ENCODE peak calls at places on chromosomes 7 and 10, in seven cellular contexts. U is small intestine; G is colonic mucosa; W is AG04450; S is GM23248; E is right lobe of liver; C is CD4-positive, alpha-beta memory T cell. I is an unnamed sample.
A peak's percentile ranks its signal among the peaks of the same experiment; 100 is the strongest.

GRCh38 chr10:4391683-4392082 is 434.3 kb upstream of the AKR1E2 start:
- DNase-seq in W (no peak), U (no peak), E (no peak), G (no peak), C (no peak), S (no peak), I (no peak)

GRCh38 chr7:17099083-17099973 is 199.1 kb upstream of the AHR start:
- DNase-seq in E (peak; percentile 45), C (no peak), G (peak; percentile 79), U (peak; percentile 93), W (no peak), S (peak; percentile 37), I (no peak)

GRCh38 chr7:27697861-27698430 is 35.3 kb upstream of the HIBADH start:
- DNase-seq in G (peak; percentile 66), E (no peak), W (no peak), S (peak; percentile 33), U (peak; percentile 85), C (no peak), I (no peak)

GRCh38 chr10:49568235-49568634 is 29.3 kb upstream of the ERCC6 start:
- DNase-seq in E (no peak), U (no peak), S (peak; percentile 91), G (no peak), C (no peak), W (no peak), I (no peak)

GRCh38 chr7:2982831-2983230 is 60.8 kb downstream of the CARD11 start:
- DNase-seq in S (no peak), E (no peak), G (no peak), U (peak; percentile 18), W (no peak), C (peak; percentile 71), I (no peak)

GRCh38 chr7:26090927-26091519 is 61.0 kb upstream of the NFE2L3 start:
- DNase-seq in S (peak; percentile 73), G (no peak), U (peak; percentile 50), E (no peak), C (no peak), W (peak; percentile 26), I (no peak)

GRCh38 chr10:17214991-17215781 is 12.9 kb upstream of the VIM start:
- DNase-seq in E (no peak), W (peak; percentile 88), S (peak; percentile 98), C (no peak), G (no peak), U (no peak), I (no peak)

GRCh38 chr7:99919814-99920618 is 686 bp upstream of the TRIM4 start:
- DNase-seq in C (no peak), E (no peak), G (no peak), W (no peak), S (peak; percentile 29), U (no peak), I (no peak)

GRCh38 chr7:155145477-155146255 is 75.5 kb downstream of the HTR5A start:
- DNase-seq in E (no peak), S (no peak), U (no peak), W (no peak), C (no peak), G (no peak), I (no peak)

GRCh38 chr10:103661951-103662405 is 168.5 kb downstream of the NEURL1 start:
- DNase-seq in U (no peak), S (peak; percentile 59), W (no peak), E (no peak), C (no peak), G (no peak), I (no peak)

GRCh38 chr10:18566177-18566576 is 85.2 kb downstream of the NSUN6 start:
- DNase-seq in E (no peak), C (no peak), U (no peak), W (no peak), S (no peak), G (no peak), I (no peak)

GRCh38 chr10:18571076-18571475 is 80.3 kb downstream of the NSUN6 start:
- DNase-seq in C (no peak), U (no peak), E (no peak), G (no peak), S (no peak), W (no peak), I (no peak)

GRCh38 chr10:18565006-18565405 is 86.4 kb downstream of the NSUN6 start:
- DNase-seq in S (no peak), W (no peak), G (no peak), E (no peak), C (no peak), U (no peak), I (no peak)

GRCh38 chr10:18563003-18563726 is 88.2 kb downstream of the NSUN6 start:
- DNase-seq in C (no peak), W (no peak), G (no peak), U (no peak), S (no peak), E (no peak), I (no peak)

GRCh38 chr10:18567343-18567856 is 84.0 kb downstream of the NSUN6 start:
- DNase-seq in C (no peak), E (no peak), S (no peak), W (no peak), G (no peak), U (no peak), I (no peak)
- H3K9me3 ChIP-seq in C (no peaks in the 10 kb centered on the region), E (no peaks in the 10 kb centered on the region), S (no peaks in the 10 kb centered on the region), W (peaks cover 30% of the 10 kb centered on the region), G (no peaks in the 10 kb centered on the region), U (peaks cover 1% of the 10 kb centered on the region), I (peaks cover 12% of the 10 kb centered on the region)

GRCh38 chr10:69451784-69452251 is 553 bp downstream of the TSPAN15 start:
- DNase-seq in S (no peak), E (no peak), C (no peak), U (peak; percentile 82), W (no peak), G (peak; percentile 81), I (no peak)

GRCh38 chr10:69453759-69454158 is 2.5 kb downstream of the TSPAN15 start:
- DNase-seq in W (no peak), G (no peak), E (no peak), S (no peak), U (peak; percentile 42), C (no peak), I (no peak)

GRCh38 chr10:69455009-69455763 is 3.9 kb downstream of the TSPAN15 start:
- DNase-seq in U (no peak), W (no peak), E (no peak), C (no peak), G (no peak), S (no peak), I (no peak)

GRCh38 chr10:69451209-69451783 is at the start of gene TSPAN15:
- DNase-seq in E (peak; percentile 89), S (peak; percentile 70), W (no peak), G (peak; percentile 95), U (peak; percentile 92), C (peak; percentile 83), I (peak; percentile 75)

DNA sequence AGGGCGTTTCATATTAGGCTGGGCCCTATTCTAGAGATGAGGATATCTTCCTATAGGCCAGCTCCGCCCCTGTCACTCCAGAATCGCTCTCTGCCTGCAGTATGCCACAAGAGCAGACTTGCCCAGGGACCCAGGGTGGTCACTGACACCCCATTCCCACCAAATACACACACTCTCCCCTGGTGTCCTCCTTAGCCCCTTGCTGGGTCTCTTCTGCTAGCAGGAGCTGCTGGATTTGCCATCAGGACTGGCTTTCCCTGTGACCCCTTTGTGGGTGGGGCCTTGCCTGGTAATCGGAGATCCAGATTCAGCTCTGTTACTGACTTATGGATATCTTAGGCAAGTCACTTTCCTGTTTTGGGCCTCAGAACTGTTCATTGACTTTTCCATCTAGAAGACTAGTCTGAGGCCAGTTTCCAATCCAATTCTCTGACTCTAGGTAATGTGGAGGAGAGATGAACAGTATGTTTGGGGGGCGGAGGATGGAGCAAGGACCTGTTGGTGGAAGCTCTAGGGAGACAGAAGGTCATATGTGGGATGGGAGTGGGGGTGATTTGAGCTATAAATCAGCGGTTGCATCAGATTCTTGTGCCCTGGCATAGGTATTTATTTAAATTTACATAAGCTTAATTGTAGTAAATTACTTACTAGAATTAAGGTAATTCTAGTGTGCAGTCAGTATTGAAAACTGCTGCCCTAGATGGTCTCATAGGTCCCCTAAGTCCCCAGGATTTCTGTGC is 1.6 kb downstream of the TSPAN15 start:
- DNase-seq in W (no peak), U (no peak), E (no peak), G (no peak), C (no peak), S (no peak), I (no peak)
- H3K9me3 ChIP-seq in W (no peaks in the 10 kb centered on the region), U (no peaks in the 10 kb centered on the region), E (no peaks in the 10 kb centered on the region), G (no peaks in the 10 kb centered on the region), C (no peaks in the 10 kb centered on the region), S (no peaks in the 10 kb centered on the region), I (no peaks in the 10 kb centered on the region)

GRCh38 chr10:120988751-120989150 is 137.6 kb downstream of the WDR11 start:
- DNase-seq in G (no peak), C (no peak), W (no peak), E (no peak), U (no peak), S (no peak), I (no peak)
- H3K9me3 ChIP-seq in G (no peaks in the 10 kb centered on the region), C (no peaks in the 10 kb centered on the region), W (peaks cover 40% of the 10 kb centered on the region), E (no peaks in the 10 kb centered on the region), U (no peaks in the 10 kb centered on the region), S (no peaks in the 10 kb centered on the region), I (no peaks in the 10 kb centered on the region)

DNA sequence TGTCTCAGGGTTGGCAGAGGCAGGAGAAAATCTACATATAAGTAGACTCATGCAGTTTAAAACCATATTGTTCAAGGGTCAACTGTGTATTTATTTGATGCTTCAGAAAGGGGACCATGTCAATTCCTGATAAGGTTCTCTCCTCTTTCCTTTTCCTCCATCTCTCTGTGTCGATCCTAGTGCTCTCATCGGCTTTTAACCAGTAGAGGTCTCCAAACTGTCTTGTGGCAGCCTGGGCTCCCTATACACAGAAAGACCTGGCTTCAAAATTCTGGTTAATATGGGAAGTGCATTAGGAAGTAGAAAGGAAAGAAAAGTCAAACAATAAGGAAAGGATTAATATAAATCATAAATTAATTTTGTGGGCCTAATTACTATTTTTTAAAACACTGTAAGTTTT is 304.4 kb upstream of the C7orf33 start:
- DNase-seq in U (peak; percentile 62), G (no peak), E (no peak), W (no peak), S (peak; percentile 19), C (no peak), I (no peak)
- H3K9me3 ChIP-seq in U (no peaks in the 10 kb centered on the region), G (no peaks in the 10 kb centered on the region), E (no peaks in the 10 kb centered on the region), W (peaks cover 8% of the 10 kb centered on the region), S (no peaks in the 10 kb centered on the region), C (no peaks in the 10 kb centered on the region), I (no peaks in the 10 kb centered on the region)

I was measured in T-helper 17 cell.